ENCODE peak calls at places on chromosomes 5 and 9, in eight cellular contexts. K is GM23248; P is stimulated activated CD4-positive, alpha-beta T cell treated with anti-CD3 and anti-CD28 coated beads, Interleukin-15, amount 100 ng/mL, for 24 hours; U is AML-193; G is AG20443; A is C1 segment of cervical spinal cord; S is lower lobe of right lung; C is fibroblast of mammary gland. R is an unnamed sample.

GRCh38 chr5:10592598-10592997 is 28.7 kb downstream of the ANKRD33B start:
- DNase-seq in K (no peak), P (no peak), U (no peak), G (no peak), A (no peak), S (no peak), C (no peak), R (no peak)

GRCh38 chr9:89676281-89676680 is 71.5 kb downstream of the GADD45G start:
- DNase-seq in K (no peak), P (no peak), U (no peak), G (no peak), A (no peak), S (peak), C (no peak), R (peak)

GRCh38 chr9:899440-900184 is 58.1 kb downstream of the DMRT1 start:
- DNase-seq in K (no peak), P (no peak), U (peak), G (no peak), A (peak), S (no peak), C (no peak), R (no peak)

GRCh38 chr5:14497276-14497675 is 84.3 kb upstream of the OTULINL start:
- DNase-seq in K (no peak), P (no peak), U (no peak), G (no peak), A (no peak), S (no peak), C (no peak), R (no peak)

GRCh38 chr5:181151146-181151545 is 3.8 kb downstream of the OR2V2 start:
- DNase-seq in K (peak), P (no peak), U (no peak), G (no peak), A (no peak), S (no peak), C (no peak), R (no peak)

GRCh38 chr5:17203329-17204132 is 13.9 kb upstream of the BASP1 start:
- DNase-seq in K (peak), P (no peak), U (peak), G (peak), A (peak), S (no peak), C (peak), R (no peak)

GRCh38 chr5:102421647-102422046 is 77.2 kb downstream of the SLCO6A1 start:
- DNase-seq in K (no peak), P (no peak), U (no peak), G (no peak), A (peak), S (no peak), C (no peak), R (no peak)

GRCh38 chr5:169637085-169637855 is at the start of gene DOCK2:
- DNase-seq in K (peak), P (peak), U (peak), G (peak), A (peak), S (peak), C (no peak), R (peak)

GRCh38 chr9:131773911-131774379 is 34.1 kb upstream of the RAPGEF1 start:
- DNase-seq in K (peak), P (peak), U (peak), G (peak), A (peak), S (no peak), C (peak), R (no peak)

GRCh38 chr9:116990592-116990991 is 303.5 kb downstream of the TRIM32 start:
- DNase-seq in K (peak), P (no peak), U (no peak), G (no peak), A (no peak), S (no peak), C (no peak), R (no peak)

GRCh38 chr9:113566712-113567071 is 103.2 kb downstream of the RGS3 start:
- DNase-seq in K (peak), P (no peak), U (no peak), G (no peak), A (no peak), S (peak), C (no peak), R (peak)

GRCh38 chr5:115872447-115872846 is 30.7 kb downstream of the AP3S1 start:
- DNase-seq in K (no peak), P (no peak), U (no peak), G (no peak), A (no peak), S (no peak), C (no peak), R (no peak)

GRCh38 chr5:111854196-111854595 is 97.2 kb upstream of the NREP start:
- DNase-seq in K (no peak), P (no peak), U (no peak), G (no peak), A (no peak), S (no peak), C (no peak), R (no peak)

GRCh38 chr9:134175808-134176598 is 11.6 kb upstream of the RNU6ATAC start:
- DNase-seq in K (peak), P (no peak), U (no peak), G (no peak), A (no peak), S (peak), C (no peak), R (peak)

GRCh38 chr5:129244478-129244877 is 149.9 kb downstream of the ISOC1 start:
- DNase-seq in K (peak), P (no peak), U (no peak), G (no peak), A (no peak), S (no peak), C (peak), R (no peak)

GRCh38 chr9:136644593-136645342 is 17.9 kb upstream of the EGFL7 start:
- DNase-seq in K (no peak), P (peak), U (peak), G (peak), A (peak), S (peak), C (peak), R (peak)

GRCh38 chr9:121878208-121878835 is 214.8 kb downstream of the TTLL11 start:
- DNase-seq in K (no peak), P (no peak), U (no peak), G (no peak), A (no peak), S (no peak), C (no peak), R (no peak)

GRCh38 chr9:87668722-87669121 is 57.2 kb upstream of the CTSL start:
- DNase-seq in K (no peak), P (no peak), U (no peak), G (no peak), A (no peak), S (no peak), C (no peak), R (no peak)

GRCh38 chr5:11400312-11400711 is 503.9 kb downstream of the CTNND2 start:
- DNase-seq in K (no peak), P (no peak), U (no peak), G (no peak), A (no peak), S (no peak), C (no peak), R (no peak)

GRCh38 chr5:50800410-50800809 is 134.0 kb downstream of the PARP8 start:
- DNase-seq in K (no peak), P (no peak), U (no peak), G (no peak), A (no peak), S (no peak), C (no peak), R (no peak)

GRCh38 chr5:8188874-8189588 is 320.1 kb downstream of the MTRR start:
- DNase-seq in K (no peak), P (no peak), U (no peak), G (no peak), A (no peak), S (no peak), C (no peak), R (no peak)

GRCh38 chr9:35611230-35611797 is 6.3 kb downstream of the TESK1 start:
- DNase-seq in K (peak), P (peak), U (peak), G (peak), A (no peak), S (no peak), C (peak), R (no peak)

GRCh38 chr5:14036514-14036913 is 92.0 kb upstream of the DNAH5 start:
- DNase-seq in K (peak), P (no peak), U (no peak), G (peak), A (no peak), S (no peak), C (peak), R (no peak)

GRCh38 chr5:180084638-180085561 is 13.3 kb upstream of the RNF130 start:
- DNase-seq in K (no peak), P (no peak), U (peak), G (no peak), A (no peak), S (peak), C (no peak), R (no peak)

GRCh38 chr5:41452506-41452905 is 57.9 kb downstream of the PLCXD3 start:
- DNase-seq in K (no peak), P (no peak), U (no peak), G (no peak), A (no peak), S (no peak), C (no peak), R (no peak)

GRCh38 chr9:110114888-110115259 is 93.1 kb downstream of the C9orf152 start:
- DNase-seq in K (no peak), P (no peak), U (no peak), G (no peak), A (no peak), S (no peak), C (peak), R (no peak)

GRCh38 chr9:109387856-109388255 is 67.0 kb upstream of the EPB41L4B start:
- DNase-seq in K (no peak), P (no peak), U (no peak), G (no peak), A (no peak), S (no peak), C (no peak), R (no peak)